ENCODE peak calls at places on chromosome 5, in six cellular contexts. One of them, this sample, is unnamed.

GRCh38 chr5:110909950-110910349 is 161.6 kb upstream of the TSLP start:
- DNase-seq in head of caudate nucleus: no peak
- DNase-seq in nephron progenitor cell: no peak
- DNase-seq in ELR: no peak
- DNase-seq in neuronal stem cell: no peak
- DNase-seq in NCI-H748 treated with DMSO at 0.1 percent for 48 hours: no peak
- DNase-seq in this sample: no peak

GRCh38 chr5:139091439-139092156 is 106.6 kb downstream of the SIL1 start:
- DNase-seq in head of caudate nucleus: no peak
- DNase-seq in nephron progenitor cell: no peak
- DNase-seq in ELR: no peak
- DNase-seq in neuronal stem cell: no peak
- DNase-seq in NCI-H748 treated with DMSO at 0.1 percent for 48 hours: no peak
- DNase-seq in this sample: peak

GRCh38 chr5:120014535-120014934 is 385.2 kb downstream of the FAM170A start:
- DNase-seq in head of caudate nucleus: no peak
- DNase-seq in nephron progenitor cell: no peak
- DNase-seq in ELR: peak
- DNase-seq in neuronal stem cell: no peak
- DNase-seq in NCI-H748 treated with DMSO at 0.1 percent for 48 hours: no peak
- DNase-seq in this sample: no peak

GRCh38 chr5:72134226-72134625 is 27.0 kb downstream of the MAP1B start:
- DNase-seq in head of caudate nucleus: no peak
- DNase-seq in nephron progenitor cell: no peak
- DNase-seq in ELR: peak
- DNase-seq in neuronal stem cell: peak
- DNase-seq in NCI-H748 treated with DMSO at 0.1 percent for 48 hours: no peak
- DNase-seq in this sample: peak

GRCh38 chr5:64653776-64654175 is 36.5 kb upstream of the SHISAL2B start:
- DNase-seq in head of caudate nucleus: no peak
- DNase-seq in nephron progenitor cell: no peak
- DNase-seq in ELR: peak
- DNase-seq in neuronal stem cell: no peak
- DNase-seq in NCI-H748 treated with DMSO at 0.1 percent for 48 hours: no peak
- DNase-seq in this sample: no peak

GRCh38 chr5:7668627-7669026 is 182.3 kb downstream of the CFAP90 start:
- DNase-seq in head of caudate nucleus: no peak
- DNase-seq in nephron progenitor cell: no peak
- DNase-seq in ELR: no peak
- DNase-seq in neuronal stem cell: no peak
- DNase-seq in NCI-H748 treated with DMSO at 0.1 percent for 48 hours: no peak
- DNase-seq in this sample: no peak

GRCh38 chr5:136062563-136063274 is 33.9 kb downstream of the TGFBI start:
- DNase-seq in head of caudate nucleus: peak
- DNase-seq in nephron progenitor cell: no peak
- DNase-seq in ELR: peak
- DNase-seq in neuronal stem cell: no peak
- DNase-seq in NCI-H748 treated with DMSO at 0.1 percent for 48 hours: no peak
- DNase-seq in this sample: peak

GRCh38 chr5:2530609-2531008 is 220.9 kb downstream of the IRX2 start:
- DNase-seq in head of caudate nucleus: no peak
- DNase-seq in nephron progenitor cell: no peak
- DNase-seq in ELR: no peak
- DNase-seq in neuronal stem cell: no peak
- DNase-seq in NCI-H748 treated with DMSO at 0.1 percent for 48 hours: no peak
- DNase-seq in this sample: no peak

GRCh38 chr5:52738095-52738506 is 49.6 kb upstream of the ITGA1 start:
- DNase-seq in head of caudate nucleus: no peak
- DNase-seq in nephron progenitor cell: no peak
- DNase-seq in ELR: no peak
- DNase-seq in neuronal stem cell: no peak
- DNase-seq in NCI-H748 treated with DMSO at 0.1 percent for 48 hours: no peak
- DNase-seq in this sample: no peak

GRCh38 chr5:160506006-160507004 is 84.7 kb downstream of the PTTG1 start:
- DNase-seq in head of caudate nucleus: peak
- DNase-seq in nephron progenitor cell: peak
- DNase-seq in ELR: peak
- DNase-seq in neuronal stem cell: no peak
- DNase-seq in NCI-H748 treated with DMSO at 0.1 percent for 48 hours: peak
- DNase-seq in this sample: no peak

GRCh38 chr5:87210076-87210475 is 57.6 kb upstream of the RASA1 start:
- DNase-seq in head of caudate nucleus: no peak
- DNase-seq in nephron progenitor cell: no peak
- DNase-seq in ELR: peak
- DNase-seq in neuronal stem cell: no peak
- DNase-seq in NCI-H748 treated with DMSO at 0.1 percent for 48 hours: no peak
- DNase-seq in this sample: no peak

GRCh38 chr5:178992291-178992895 is 2.7 kb downstream of the GRM6 start:
- DNase-seq in head of caudate nucleus: no peak
- DNase-seq in nephron progenitor cell: no peak
- DNase-seq in ELR: no peak
- DNase-seq in neuronal stem cell: no peak
- DNase-seq in NCI-H748 treated with DMSO at 0.1 percent for 48 hours: no peak
- DNase-seq in this sample: no peak

GRCh38 chr5:175701797-175702196 is 43.9 kb downstream of the HRH2 start:
- DNase-seq in head of caudate nucleus: no peak
- DNase-seq in nephron progenitor cell: no peak
- DNase-seq in ELR: no peak
- DNase-seq in neuronal stem cell: no peak
- DNase-seq in NCI-H748 treated with DMSO at 0.1 percent for 48 hours: no peak
- DNase-seq in this sample: no peak

GRCh38 chr5:113067635-113068344 is 91.2 kb downstream of the DCP2 start:
- DNase-seq in head of caudate nucleus: no peak
- DNase-seq in nephron progenitor cell: no peak
- DNase-seq in ELR: no peak
- DNase-seq in neuronal stem cell: no peak
- DNase-seq in NCI-H748 treated with DMSO at 0.1 percent for 48 hours: no peak
- DNase-seq in this sample: no peak

GRCh38 chr5:176360894-176361436 is 599 bp downstream of the KIAA1191 start:
- DNase-seq in head of caudate nucleus: peak
- DNase-seq in nephron progenitor cell: no peak
- DNase-seq in ELR: peak
- DNase-seq in neuronal stem cell: peak
- DNase-seq in NCI-H748 treated with DMSO at 0.1 percent for 48 hours: no peak
- DNase-seq in this sample: no peak

GRCh38 chr5:78705826-78706225 is 57.3 kb upstream of the LHFPL2 start:
- DNase-seq in head of caudate nucleus: no peak
- DNase-seq in nephron progenitor cell: no peak
- DNase-seq in ELR: no peak
- DNase-seq in neuronal stem cell: no peak
- DNase-seq in NCI-H748 treated with DMSO at 0.1 percent for 48 hours: no peak
- DNase-seq in this sample: no peak

This sample was measured in myocyte.